ENCODE peak calls at places on chromosome 2, in ten cellular contexts. R, Z, Y, F, W, B, E, D, C and O are unnamed samples.

GRCh38 chr2:42810971-42811865 is 18.8 kb upstream of the HAAO start:
- DNase-seq in B (peak), F (peak), D (peak), C (no peak), R (peak), Y (no peak), W (peak), E (no peak), Z (peak), O (peak)

GRCh38 chr2:70964596-70965386 is 13.6 kb upstream of the ANKRD53 start:
- DNase-seq in C (no peak), Y (peak), W (peak), E (peak), B (peak), F (peak), Z (peak), R (peak), D (peak), O (peak)

GRCh38 chr2:12131975-12132374 is 385.5 kb downstream of the LPIN1 start:
- DNase-seq in Y (no peak), C (no peak), R (no peak), D (peak), Z (peak), E (no peak), F (no peak), W (peak), B (peak), O (no peak)

GRCh38 chr2:240236217-240237111 is 96.0 kb upstream of the OTOS start:
- DNase-seq in B (no peak), R (no peak), C (no peak), Z (no peak), D (no peak), F (no peak), E (peak), W (no peak), Y (peak), O (no peak)

GRCh38 chr2:160891353-160891740 is 268.9 kb upstream of the TANK start:
- DNase-seq in R (no peak), C (no peak), D (no peak), B (no peak), Z (no peak), F (no peak), W (no peak), E (no peak), Y (no peak), O (no peak)

GRCh38 chr2:165886487-165887146 is 67.0 kb downstream of the TTC21B start:
- DNase-seq in E (no peak), D (no peak), Z (no peak), F (no peak), B (no peak), W (no peak), C (no peak), R (no peak), Y (no peak), O (no peak)

GRCh38 chr2:143482761-143483160 is 353.5 kb downstream of the ARHGAP15 start:
- DNase-seq in C (no peak), W (no peak), Y (no peak), D (no peak), E (no peak), B (no peak), R (no peak), F (no peak), Z (no peak), O (no peak)

GRCh38 chr2:26035110-26035728 is 1.3 kb downstream of the RAB10 start:
- DNase-seq in W (peak), F (no peak), E (no peak), Z (no peak), R (no peak), C (no peak), D (peak), B (no peak), Y (peak), O (no peak)

GRCh38 chr2:19745318-19746136 is 156.3 kb downstream of the TTC32 start:
- DNase-seq in Z (no peak), W (no peak), B (no peak), Y (no peak), R (no peak), E (no peak), D (no peak), F (no peak), C (no peak), O (no peak)

GRCh38 chr2:71223767-71224333 is 3.1 kb downstream of the PAIP2B start:
- DNase-seq in C (peak), Y (peak), W (peak), E (peak), D (peak), R (peak), B (peak), Z (peak), F (peak), O (peak)

GRCh38 chr2:75518638-75519465 is 41.9 kb downstream of the EVA1A start:
- DNase-seq in C (no peak), E (no peak), W (no peak), R (no peak), F (no peak), Z (no peak), Y (no peak), D (peak), B (no peak), O (no peak)

GRCh38 chr2:152421521-152422367 is 86.8 kb downstream of the FMNL2 start:
- DNase-seq in B (peak), Z (peak), W (peak), R (no peak), E (peak), Y (no peak), F (no peak), C (peak), D (peak), O (no peak)

GRCh38 chr2:19933351-19933981 is 31.7 kb upstream of the TTC32 start:
- DNase-seq in Y (peak), C (peak), D (peak), W (peak), E (no peak), Z (peak), F (no peak), R (no peak), B (peak), O (no peak)